ENCODE peak calls at places on chromosomes 3 and 15, in nine cellular contexts. U is iPS-NIHi11; W is skeletal muscle cell; R is stimulated activated CD4-positive, alpha-beta T cell treated with anti-CD3 and anti-CD28 coated beads, Interleukin-12 subunit alpha, Interleukin-12 subunit beta, amount 100 ng/mL, for 48 hours; M is activated T-helper 1 cell treated with Interleukin-2 at 50 U/mL for 16 hours; H is omental fat pad; B is upper lobe of right lung; G is GM12865; S is lower lobe of right lung. L is an unnamed sample.

GRCh38 chr3:38306941-38307340 is 24.8 kb downstream of the SLC22A14 start:
- DNase-seq in M (no peak), B (no peak), U (no peak), H (no peak), R (no peak), W (no peak), S (no peak), G (no peak), L (no peak)

GRCh38 chr15:34341922-34342736 is 807 bp downstream of the NOP10 start:
- DNase-seq in U (no peak), G (no peak), H (no peak), R (no peak), S (no peak), M (no peak), B (peak; percentile 57), W (no peak), L (no peak)

GRCh38 chr15:72116680-72117447 is 1.1 kb downstream of the MYO9A start:
- DNase-seq in W (no peak), R (no peak), G (peak; percentile 16), S (no peak), U (peak; percentile 27), B (no peak), M (no peak), H (no peak), L (no peak)

GRCh38 chr3:58422756-58423324 is 10.8 kb downstream of the PDHB start:
- DNase-seq in B (no peak), H (no peak), G (no peak), W (no peak), M (no peak), S (no peak), U (peak; percentile 27), R (no peak), L (no peak)

GRCh38 chr3:46096336-46096735 is 69.1 kb upstream of the XCR1 start:
- DNase-seq in M (no peak), R (no peak), W (no peak), U (no peak), S (no peak), G (no peak), B (no peak), H (no peak), L (no peak)

GRCh38 chr15:77122576-77122975 is 51.7 kb upstream of the TSPAN3 start:
- DNase-seq in G (peak; percentile 15), R (no peak), W (no peak), U (no peak), S (no peak), B (no peak), M (no peak), H (no peak), L (no peak)

GRCh38 chr15:86772369-86773059 is 692.8 kb downstream of the AGBL1 start:
- DNase-seq in U (no peak), B (no peak), G (no peak), H (no peak), W (no peak), M (no peak), S (no peak), R (no peak), L (no peak)

GRCh38 chr15:29631076-29632070 is 190.9 kb downstream of the TJP1 start:
- DNase-seq in R (no peak), B (peak; percentile 67), H (no peak), W (no peak), S (no peak), M (no peak), G (peak; percentile 3), U (no peak), L (no peak)

GRCh38 chr15:66723826-66724731 is 22.0 kb downstream of the SMAD6 start:
- DNase-seq in H (no peak), U (no peak), B (no peak), R (no peak), W (no peak), G (no peak), S (no peak), M (no peak), L (no peak)

GRCh38 chr15:98649996-98650870 is 1.9 kb downstream of the IGF1R start:
- DNase-seq in B (peak; percentile 76), U (no peak), W (no peak), M (peak; percentile 25), G (peak; percentile 11), H (no peak), S (peak; percentile 66), R (no peak), L (peak; percentile 52)

L was measured in stimulated activated naive CD8-positive, alpha-beta T cell treated with anti-CD3 and anti-CD28 coated beads, Interleukin-15, amount 100 ng/mL, for 72 hours.